ENCODE peak calls at places on chromosome 21, in nine cellular contexts. N is bronchial epithelial cell, E is HAP-1, K is left ventricle myocardium inferior, B is mesenchymal stem cell, A is BE2C, G is esophagus squamous epithelium, S is heart left ventricle, U is MM.1S. M is an unnamed sample. For H3K27me3, the result is how much of the 10 kb centered on the place peaks cover.

GRCh38 chr21:17270234-17270633 is 242.6 kb upstream of the CXADR start:
- DNase-seq in N (peak), E (peak), K (peak), B (peak), A (peak), G (no peak), S (no peak), U (peak), M (no peak)

GRCh38 chr21:21813295-21813694 is 815.1 kb downstream of the NCAM2 start:
- DNase-seq in N (no peak), E (no peak), K (no peak), B (no peak), A (no peak), G (no peak), S (no peak), U (no peak), M (no peak)

GRCh38 chr21:43193651-43194302 is 25.0 kb downstream of the CRYAA start:
- DNase-seq in N (peak), E (no peak), K (peak), B (peak), A (peak), G (no peak), S (peak), U (no peak), M (peak)

GRCh38 chr21:31198575-31198974 is 145.5 kb downstream of the TIAM1 start:
- DNase-seq in N (peak), E (no peak), K (no peak), B (peak), A (no peak), G (no peak), S (no peak), U (peak), M (no peak)

GRCh38 chr21:39610705-39611104 is 2.0 kb upstream of the B3GALT5 start:
- DNase-seq in N (no peak), E (no peak), K (no peak), B (no peak), A (no peak), G (no peak), S (no peak), U (no peak), M (peak)

GRCh38 chr21:21907271-21907670 is 909.1 kb downstream of the NCAM2 start:
- DNase-seq in N (no peak), E (no peak), K (no peak), B (no peak), A (no peak), G (no peak), S (no peak), U (no peak), M (no peak)

GRCh38 chr21:15682977-15683376 is 46.8 kb upstream of the USP25 start:
- DNase-seq in N (peak), E (no peak), K (no peak), B (peak), A (no peak), G (no peak), S (no peak), U (no peak), M (no peak)

GRCh38 chr21:26888256-26888655 is 43.0 kb upstream of the ADAMTS1 start:
- DNase-seq in N (no peak), E (no peak), K (no peak), B (peak), A (no peak), G (no peak), S (no peak), U (no peak), M (no peak)

GRCh38 chr21:15122241-15122640 is 57.4 kb upstream of the NRIP1 start:
- DNase-seq in N (peak), E (no peak), K (no peak), B (no peak), A (no peak), G (no peak), S (no peak), U (no peak), M (peak)

GRCh38 chr21:28447453-28447852 is 545.2 kb downstream of the LTN1 start:
- DNase-seq in N (no peak), E (no peak), K (no peak), B (no peak), A (no peak), G (no peak), S (no peak), U (no peak), M (no peak)

GRCh38 chr21:34593954-34594531 is 20.9 kb downstream of the RCAN1 start:
- DNase-seq in N (no peak), E (no peak), K (no peak), B (peak), A (no peak), G (no peak), S (no peak), U (no peak), M (no peak)

GRCh38 chr21:28884481-28884880 is 108.2 kb downstream of the LTN1 start:
- DNase-seq in N (no peak), E (no peak), K (no peak), B (no peak), A (no peak), G (no peak), S (no peak), U (peak), M (no peak)

GRCh38 chr21:27526451-27526850 is 559.6 kb upstream of the ADAMTS5 start:
- DNase-seq in N (no peak), E (no peak), K (peak), B (no peak), A (peak), G (no peak), S (no peak), U (no peak), M (peak)

GRCh38 chr21:20040768-20041167 is 957.4 kb upstream of the NCAM2 start:
- DNase-seq in N (no peak), E (no peak), K (no peak), B (peak), A (no peak), G (no peak), S (no peak), U (peak), M (no peak)

GRCh38 chr21:24716306-24716918 is 890.9 kb downstream of the MRPL39 start:
- DNase-seq in N (no peak), E (no peak), K (no peak), B (no peak), A (no peak), G (no peak), S (no peak), U (no peak), M (no peak)

GRCh38 chr21:17542371-17542992 is 29.6 kb downstream of the CXADR start:
- DNase-seq in N (no peak), E (no peak), K (no peak), B (peak), A (no peak), G (no peak), S (no peak), U (no peak), M (no peak)

GRCh38 chr21:43194303-43195130 is 25.7 kb downstream of the CRYAA start:
- DNase-seq in N (no peak), E (no peak), K (no peak), B (peak), A (no peak), G (no peak), S (peak), U (no peak), M (no peak)

GRCh38 chr21:31538821-31539220 is 120.7 kb upstream of the SOD1 start:
- DNase-seq in N (no peak), E (no peak), K (no peak), B (no peak), A (no peak), G (no peak), S (no peak), U (no peak), M (peak)

GRCh38 chr21:39340687-39341086 is 8.2 kb downstream of the HMGN1 start:
- DNase-seq in N (no peak), E (no peak), K (no peak), B (no peak), A (no peak), G (no peak), S (no peak), U (no peak), M (no peak)

GRCh38 chr21:28754862-28755261 is 237.8 kb downstream of the LTN1 start:
- DNase-seq in N (no peak), E (no peak), K (no peak), B (no peak), A (no peak), G (no peak), S (no peak), U (no peak), M (no peak)

GRCh38 chr21:34890724-34891609 is 158.1 kb downstream of the RUNX1 start:
- DNase-seq in N (peak), E (no peak), K (peak), B (peak), A (no peak), G (no peak), S (no peak), U (no peak), M (no peak)

GRCh38 chr21:23887709-23888303 is 1719.5 kb downstream of the MRPL39 start:
- DNase-seq in N (no peak), E (no peak), K (no peak), B (no peak), A (no peak), G (no peak), S (no peak), U (peak), M (no peak)

GRCh38 chr21:31136891-31137290 is 98.6 kb upstream of the KRTAP19-8 start:
- DNase-seq in N (no peak), E (peak), K (no peak), B (peak), A (peak), G (no peak), S (no peak), U (no peak), M (peak)

GRCh38 chr21:24224411-24224810 is 1382.9 kb downstream of the MRPL39 start:
- DNase-seq in N (peak), E (no peak), K (no peak), B (no peak), A (no peak), G (no peak), S (no peak), U (no peak), M (no peak)

GRCh38 chr21:29343517-29343916 is 44.8 kb downstream of the BACH1 start:
- DNase-seq in N (no peak), E (no peak), K (no peak), B (peak), A (no peak), G (no peak), S (no peak), U (no peak), M (no peak)

GRCh38 chr21:16419188-16419874 is 689.5 kb downstream of the USP25 start:
- DNase-seq in N (peak), E (peak), K (peak), B (no peak), A (peak), G (no peak), S (peak), U (no peak), M (peak)

GRCh38 chr21:31316488-31317169 is 27.4 kb downstream of the TIAM1 start:
- DNase-seq in N (peak), E (no peak), K (no peak), B (no peak), A (no peak), G (no peak), S (no peak), U (no peak), M (no peak)

GRCh38 chr21:14901482-14901958 is 163.3 kb downstream of the NRIP1 start:
- DNase-seq in N (peak), E (no peak), K (no peak), B (peak), A (no peak), G (no peak), S (no peak), U (no peak), M (peak)

GRCh38 chr21:43585514-43585913 is 73.8 kb downstream of the HSF2BP start:
- DNase-seq in N (no peak), E (no peak), K (no peak), B (no peak), A (no peak), G (no peak), S (no peak), U (no peak), M (no peak)

DNA sequence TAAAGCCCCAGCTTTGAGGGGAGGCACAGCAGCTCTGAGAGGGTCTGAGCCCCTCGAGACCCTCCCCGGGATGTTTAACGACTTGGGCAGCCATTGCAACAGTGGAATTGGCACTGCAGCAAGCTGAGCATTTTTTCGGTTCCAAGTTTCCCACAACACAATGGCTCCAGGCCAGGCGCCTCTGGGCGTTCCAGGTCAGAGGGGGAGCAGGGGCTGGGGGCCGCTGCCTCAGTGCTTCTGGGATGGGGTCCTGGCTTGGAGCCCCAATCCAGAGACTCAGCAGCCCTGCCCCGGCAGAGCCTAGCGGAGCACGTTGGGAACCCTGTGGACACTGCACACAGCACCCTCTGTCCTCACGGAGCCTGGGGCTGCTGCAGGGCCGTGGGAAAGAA is 50.0 kb downstream of the COL18A1 start:
- DNase-seq in N (no peak), E (no peak), K (peak), B (no peak), A (no peak), G (no peak), S (no peak), U (no peak), M (no peak)
- H3K4me3 ChIP-seq in N (peak), E (no peak), K (peak), B (no peak), A (no peak), G (peak), S (peak), U (no peak), M (no peak)

GRCh38 chr21:44899768-44900558 is 20.7 kb downstream of the ITGB2 start:
- DNase-seq in N (no peak), E (no peak), K (peak), B (no peak), A (peak), G (no peak), S (no peak), U (no peak), M (no peak)

GRCh38 chr21:44903054-44903685 is 17.5 kb downstream of the ITGB2 start:
- DNase-seq in N (no peak), E (no peak), K (peak), B (no peak), A (no peak), G (no peak), S (no peak), U (no peak), M (no peak)

GRCh38 chr21:44900559-44901251 is 20.0 kb downstream of the ITGB2 start:
- DNase-seq in N (no peak), E (no peak), K (no peak), B (no peak), A (peak), G (no peak), S (no peak), U (no peak), M (no peak)

GRCh38 chr21:44902268-44903053 is 18.2 kb downstream of the ITGB2 start:
- DNase-seq in N (no peak), E (no peak), K (peak), B (no peak), A (peak), G (no peak), S (no peak), U (no peak), M (no peak)

GRCh38 chr21:44901391-44902074 is 19.2 kb downstream of the ITGB2 start:
- DNase-seq in N (no peak), E (no peak), K (no peak), B (no peak), A (peak), G (no peak), S (no peak), U (no peak), M (no peak)
- H3K27me3 ChIP-seq in N (under half), E (under half), K (under half), B (half or more), A (under half), G (under half), S (under half), U (half or more), M (under half)

GRCh38 chr21:33105088-33105487 is 35.1 kb downstream of the OLIG1 start:
- DNase-seq in N (no peak), E (no peak), K (no peak), B (no peak), A (no peak), G (no peak), S (no peak), U (no peak), M (no peak)
- H3K4me3 ChIP-seq in N (no peak), E (no peak), K (no peak), B (no peak), A (no peak), G (no peak), S (no peak), U (no peak), M (no peak)

GRCh38 chr21:33117268-33117888 is 47.4 kb downstream of the OLIG1 start:
- DNase-seq in N (no peak), E (no peak), K (no peak), B (no peak), A (no peak), G (no peak), S (no peak), U (no peak), M (peak)
- H3K27me3 ChIP-seq in N (under half), E (under half), K (half or more), B (half or more), A (half or more), G (under half), S (under half), U (under half), M (under half)

GRCh38 chr21:37364722-37365121 is 1.9 kb upstream of the DYRK1A start:
- DNase-seq in N (no peak), E (no peak), K (no peak), B (no peak), A (no peak), G (no peak), S (no peak), U (no peak), M (no peak)
- H3K4me3 ChIP-seq in N (no peak), E (no peak), K (peak), B (no peak), A (no peak), G (peak), S (no peak), U (no peak), M (no peak)

GRCh38 chr21:35976929-35977328 is 83.4 kb downstream of the SETD4 start:
- DNase-seq in N (no peak), E (no peak), K (no peak), B (no peak), A (no peak), G (no peak), S (no peak), U (no peak), M (peak)
- H3K27me3 ChIP-seq in N (under half), E (under half), K (half or more), B (under half), A (under half), G (under half), S (under half), U (under half), M (under half)

GRCh38 chr21:42063578-42064521 is 7.3 kb upstream of the UMODL1 start:
- DNase-seq in N (peak), E (no peak), K (no peak), B (no peak), A (no peak), G (no peak), S (no peak), U (peak), M (no peak)
- H3K4me3 ChIP-seq in N (no peak), E (no peak), K (no peak), B (no peak), A (no peak), G (peak), S (no peak), U (peak), M (no peak)

GRCh38 chr21:38311765-38312164 is 55.0 kb downstream of the KCNJ15 start:
- DNase-seq in N (peak), E (no peak), K (no peak), B (no peak), A (no peak), G (no peak), S (no peak), U (no peak), M (no peak)

GRCh38 chr21:38310619-38311018 is 53.8 kb downstream of the KCNJ15 start:
- DNase-seq in N (peak), E (no peak), K (no peak), B (peak), A (no peak), G (no peak), S (no peak), U (no peak), M (no peak)

GRCh38 chr21:38314534-38314933 is 57.7 kb downstream of the KCNJ15 start:
- DNase-seq in N (no peak), E (no peak), K (no peak), B (no peak), A (no peak), G (no peak), S (no peak), U (no peak), M (no peak)

GRCh38 chr21:38311091-38311490 is 54.3 kb downstream of the KCNJ15 start:
- DNase-seq in N (no peak), E (no peak), K (no peak), B (no peak), A (no peak), G (no peak), S (no peak), U (no peak), M (no peak)

DNA sequence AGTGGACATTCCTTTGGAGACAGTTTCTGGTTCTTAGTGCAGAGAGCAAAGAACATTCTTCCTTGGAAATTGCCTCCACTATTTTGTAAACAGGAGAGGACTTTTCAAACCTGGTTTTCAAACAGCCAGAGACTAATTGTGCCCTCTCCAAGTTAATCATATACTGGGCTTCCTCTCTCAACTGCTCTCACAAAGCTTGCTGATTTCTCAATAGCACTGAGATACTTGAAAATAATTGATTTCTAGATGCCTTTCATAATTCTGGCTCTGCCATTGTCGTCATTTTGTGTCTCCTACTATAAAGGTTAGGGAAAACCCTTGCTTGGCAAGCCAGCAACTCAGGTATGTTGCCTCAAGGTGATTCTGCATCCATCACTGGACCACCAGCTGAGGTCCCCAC is 56.0 kb downstream of the KCNJ15 start:
- DNase-seq in N (no peak), E (no peak), K (no peak), B (no peak), A (no peak), G (no peak), S (no peak), U (no peak), M (no peak)
- H3K27me3 ChIP-seq in N (under half), E (under half), K (under half), B (under half), A (under half), G (under half), S (under half), U (under half), M (under half)

M was measured in SJCRH30.